ENCODE peak calls at places on chromosomes 4 and X, in eight cellular contexts. F is GM13976, Z is A549, S is glutamatergic neuron, E is H1, Q is endodermal cell, I is fibroblast of pulmonary artery, P is left ventricle myocardium inferior. C is an unnamed sample.
A peak's percentile ranks its signal among the peaks of the same experiment; 100 is the strongest.

GRCh38 chr4:87117051-87117729 is 103.2 kb downstream of the KLHL8 start:
- DNase-seq in I (no peak), Z (no peak), Q (no peak), E (no peak), S (no peak), F (no peak), P (no peak), C (no peak)

GRCh38 chr4:120839624-120839973 is 82.9 kb downstream of the PRDM5 start:
- DNase-seq in Z (no peak), E (no peak), I (no peak), Q (no peak), S (no peak), P (no peak), F (no peak), C (no peak)

GRCh38 chr4:126748736-126749135 is 884.0 kb upstream of the INTU start:
- DNase-seq in Q (no peak), Z (no peak), I (no peak), S (no peak), E (no peak), P (no peak), F (no peak), C (no peak)

GRCh38 chr4:80098635-80099034 is 25.6 kb upstream of the ANTXR2 start:
- DNase-seq in I (no peak), P (no peak), F (no peak), S (no peak), Z (no peak), E (no peak), Q (no peak), C (no peak)

GRCh38 chr4:24473309-24473721 is 111.0 kb downstream of the DHX15 start:
- DNase-seq in P (peak; percentile 23), S (no peak), Q (peak; percentile 65), E (peak; percentile 63), I (peak; percentile 36), Z (peak; percentile 45), F (no peak), C (peak; percentile 30)

GRCh38 chr4:98828801-98829200 is 100.1 kb downstream of the EIF4E start:
- DNase-seq in I (no peak), Z (peak; percentile 23), Q (peak; percentile 73), E (peak; percentile 51), F (no peak), P (no peak), S (no peak), C (peak; percentile 42)

GRCh38 chrX:369563-370101 is 17.1 kb downstream of the PPP2R3B start:
- DNase-seq in Z (no peak), Q (no peak), F (no peak), P (no peak), S (no peak), E (no peak), I (no peak), C (no peak)

GRCh38 chrX:42869659-42870476 is 91.9 kb upstream of the PPP1R2C start:
- DNase-seq in S (no peak), Q (no peak), I (no peak), Z (no peak), F (peak; percentile 3), P (no peak), E (no peak), C (no peak)

GRCh38 chr4:140943486-140943885 is 187.3 kb upstream of the TBC1D9 start:
- DNase-seq in Q (no peak), I (peak; percentile 81), Z (no peak), F (no peak), S (no peak), P (no peak), E (no peak), C (no peak)

GRCh38 chrX:104310084-104310483 is 55.4 kb upstream of the ESX1 start:
- DNase-seq in F (no peak), P (no peak), I (peak; percentile 51), E (no peak), Z (peak; percentile 37), S (no peak), Q (no peak), C (peak; percentile 48)

GRCh38 chr4:36587909-36588472 is 306.6 kb downstream of the DTHD1 start:
- DNase-seq in F (no peak), P (no peak), I (no peak), S (no peak), Q (no peak), E (no peak), Z (no peak), C (no peak)

GRCh38 chr4:40909363-40909876 is 159.7 kb downstream of the NSUN7 start:
- DNase-seq in Z (no peak), P (no peak), S (no peak), E (no peak), Q (no peak), F (no peak), I (peak; percentile 74), C (peak; percentile 90)

GRCh38 chr4:25815586-25815985 is 47.2 kb downstream of the SEL1L3 start:
- DNase-seq in I (peak; percentile 49), P (no peak), Q (no peak), E (no peak), S (no peak), Z (no peak), F (no peak), C (no peak)

GRCh38 chr4:127632420-127633403 is at the start of gene INTU:
- DNase-seq in E (peak; percentile 91), S (peak; percentile 91), P (peak; percentile 92), Q (peak; percentile 98), I (peak; percentile 97), F (peak; percentile 45), Z (peak; percentile 91), C (peak; percentile 97)

GRCh38 chr4:121307441-121308327 is 73.1 kb downstream of the QRFPR start:
- DNase-seq in E (no peak), Z (peak; percentile 33), P (no peak), I (peak; percentile 75), S (no peak), Q (peak; percentile 75), F (peak; percentile 53), C (peak; percentile 87)

GRCh38 chr4:10413177-10413576 is 44.0 kb downstream of the ZNF518B start:
- DNase-seq in P (no peak), I (no peak), Z (no peak), S (no peak), E (no peak), F (peak; percentile 44), Q (no peak), C (no peak)

GRCh38 chrX:133968109-133968508 is 17.3 kb downstream of the GPC3 start:
- DNase-seq in Q (no peak), S (no peak), P (no peak), F (no peak), I (no peak), Z (no peak), E (no peak), C (no peak)

DNA sequence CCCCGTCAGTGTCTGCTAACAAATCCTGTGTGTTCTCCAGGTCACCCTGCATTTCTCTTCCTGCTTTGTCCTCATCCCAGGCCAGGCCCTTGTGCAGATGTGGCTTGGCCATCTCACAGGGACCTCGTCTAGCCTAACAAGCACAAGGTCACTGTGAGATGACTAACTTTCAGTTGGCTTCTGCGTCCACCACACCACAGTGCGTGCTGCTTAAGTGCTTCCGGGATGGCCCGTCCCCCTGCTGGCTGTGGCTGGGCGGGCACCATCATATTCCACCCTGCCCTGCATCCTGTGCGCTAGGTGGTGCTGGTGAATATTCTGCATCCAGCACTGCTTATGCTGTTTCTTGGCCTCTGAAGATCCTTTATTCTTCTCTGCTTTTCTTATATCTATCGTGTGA is 33.8 kb downstream of the RBBP7 start:
- DNase-seq in P (no peak), F (peak; percentile 12), Z (peak; percentile 62), E (peak; percentile 53), I (no peak), S (peak; percentile 48), Q (peak; percentile 88), C (no peak)
- TF ChIP-seq CTCF in P (peak; percentile 22), F (peak; percentile 38), Z (peak; percentile 19), E (peak; percentile 87), I (peak; percentile 19), S (peak; percentile 55), Q (peak; percentile 94), C (peak; percentile 9)

GRCh38 chrX:11535156-11535919 is 130.4 kb downstream of the ARHGAP6 start:
- DNase-seq in S (no peak), Z (no peak), I (no peak), F (no peak), Q (no peak), P (no peak), E (no peak), C (no peak)

GRCh38 chrX:11543249-11543648 is 122.5 kb downstream of the ARHGAP6 start:
- DNase-seq in S (no peak), E (no peak), P (no peak), F (no peak), I (no peak), Z (peak; percentile 13), Q (no peak), C (no peak)

GRCh38 chrX:11541510-11541909 is 124.2 kb downstream of the ARHGAP6 start:
- DNase-seq in Q (no peak), I (peak; percentile 33), Z (no peak), F (no peak), S (no peak), P (no peak), E (no peak), C (no peak)

GRCh38 chrX:11537141-11537540 is 128.6 kb downstream of the ARHGAP6 start:
- DNase-seq in Z (no peak), I (no peak), S (no peak), F (no peak), Q (no peak), P (no peak), E (no peak), C (no peak)

DNA sequence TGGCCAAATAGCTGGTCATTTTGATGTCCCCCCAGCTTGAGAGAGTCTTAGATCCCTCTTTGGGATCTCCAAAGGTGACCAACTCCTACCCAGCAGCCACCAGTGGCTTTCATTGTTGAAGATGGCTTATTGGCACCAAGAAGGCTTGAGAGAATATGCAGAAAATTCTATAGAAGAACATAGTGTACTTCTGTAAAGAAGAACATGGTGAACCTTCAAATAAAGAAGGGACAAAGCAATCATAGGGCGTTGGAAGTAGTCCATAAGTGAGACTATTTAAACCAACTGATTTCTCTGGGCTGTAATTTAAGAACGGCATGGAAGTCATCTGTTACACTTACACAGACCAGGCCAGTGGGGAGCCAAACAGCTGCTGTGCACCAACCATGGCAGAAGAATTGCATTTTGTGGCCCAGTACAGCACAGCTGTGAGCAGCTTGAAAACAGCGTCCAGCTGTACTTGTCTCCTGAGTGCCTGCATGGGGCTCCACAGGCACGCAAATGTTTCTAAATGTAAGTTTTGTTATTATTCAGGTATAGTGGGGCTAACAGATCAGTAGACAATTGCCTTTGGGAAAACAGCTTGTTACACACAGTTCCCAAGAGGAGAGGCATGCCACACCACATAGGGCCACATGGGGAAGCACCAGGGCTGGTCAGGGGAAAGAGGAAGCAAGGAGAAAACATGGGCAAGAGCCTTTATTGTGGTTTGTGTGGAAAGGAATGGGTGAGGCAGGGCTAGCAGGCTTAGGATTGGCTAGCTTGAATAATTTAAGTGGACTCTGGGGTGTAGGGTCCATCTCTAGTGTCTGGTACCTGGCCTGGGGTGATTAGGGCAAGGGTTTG is 125.0 kb downstream of the ARHGAP6 start:
- DNase-seq in P (peak; percentile 25), S (no peak), I (no peak), Z (no peak), E (no peak), Q (peak; percentile 44), F (no peak), C (no peak)
- TF ChIP-seq CTCF in P (no peak), S (no peak), I (peak; percentile 15), Z (no peak), E (no peak), Q (peak; percentile 50), F (peak; percentile 3), C (no peak)

GRCh38 chrX:37302569-37302968 is 46.6 kb upstream of the PRRG1 start:
- DNase-seq in S (no peak), I (peak; percentile 70), E (peak; percentile 41), F (no peak), Z (no peak), P (peak; percentile 12), Q (peak; percentile 71), C (peak; percentile 38)
- TF ChIP-seq CTCF in S (no peak), I (peak; percentile 56), E (peak; percentile 52), F (no peak), Z (no peak), P (peak; percentile 58), Q (peak; percentile 65), C (peak; percentile 25)

GRCh38 chrX:21975827-21976226 is 35.3 kb downstream of the SMS start:
- DNase-seq in P (no peak), Z (peak; percentile 43), I (peak; percentile 80), F (no peak), Q (no peak), S (no peak), E (no peak), C (peak; percentile 36)
- TF ChIP-seq CTCF in P (peak; percentile 33), Z (peak; percentile 39), I (peak; percentile 46), F (no peak), Q (peak; percentile 62), S (no peak), E (no peak), C (peak; percentile 44)

C was measured in MCF 10A.